ENCODE peak calls at places on chromosomes 4 and X, in four cellular contexts. L is nucleus accumbens, Z is astrocyte of the spinal cord, G is amygdala. N is an unnamed sample.

GRCh38 chr4:155060873-155061272 is 147.6 kb upstream of the NPY2R start:
- DNase-seq in L (no peak), Z (no peak), G (no peak), N (no peak)

GRCh38 chr4:71461422-71461821 is 122.6 kb downstream of the SLC4A4 start:
- DNase-seq in L (no peak), Z (no peak), G (no peak), N (no peak)

GRCh38 chr4:177100307-177100706 is 209.4 kb upstream of the NEIL3 start:
- DNase-seq in L (no peak), Z (no peak), G (no peak), N (no peak)

GRCh38 chr4:20839957-20840356 is 139.7 kb downstream of the PACRGL start:
- DNase-seq in L (no peak), Z (peak), G (no peak), N (no peak)

GRCh38 chr4:139711461-139711860 is 45.8 kb downstream of the MGST2 start:
- DNase-seq in L (no peak), Z (no peak), G (no peak), N (no peak)

GRCh38 chr4:113555868-113556267 is 205.7 kb downstream of the CAMK2D start:
- DNase-seq in L (no peak), Z (no peak), G (no peak), N (no peak)

GRCh38 chr4:26375589-26375988 is 54.8 kb downstream of the RBPJ start:
- DNase-seq in L (no peak), Z (no peak), G (no peak), N (no peak)

GRCh38 chrX:9873952-9874351 is 87.7 kb downstream of the SHROOM2 start:
- DNase-seq in L (no peak), Z (peak), G (no peak), N (peak)

GRCh38 chrX:15465896-15466651 is 27.1 kb downstream of the PIR start:
- DNase-seq in L (no peak), Z (no peak), G (no peak), N (no peak)

GRCh38 chrX:153794897-153795816 is 689 bp downstream of the SSR4 start:
- DNase-seq in L (no peak), Z (no peak), G (no peak), N (no peak)

GRCh38 chr4:142818009-142818408 is 28.1 kb downstream of the INPP4B start:
- DNase-seq in L (no peak), Z (peak), G (no peak), N (no peak)

GRCh38 chr4:101157415-101158135 is 189.8 kb downstream of the PPP3CA start:
- DNase-seq in L (no peak), Z (peak), G (no peak), N (no peak)

GRCh38 chr4:53461244-53461643 is 83.8 kb downstream of the FIP1L1 start:
- DNase-seq in L (no peak), Z (peak), G (no peak), N (no peak)

GRCh38 chr4:151091047-151091446 is 8.4 kb upstream of the RPS3A start:
- DNase-seq in L (no peak), Z (no peak), G (no peak), N (no peak)

GRCh38 chrX:17812763-17813162 is 48.3 kb downstream of the RAI2 start:
- DNase-seq in L (no peak), Z (no peak), G (no peak), N (no peak)

GRCh38 chr4:74206088-74206826 is 48.3 kb downstream of the MTHFD2L start:
- DNase-seq in L (no peak), Z (peak), G (no peak), N (peak)

GRCh38 chr4:100929135-100929534 is 411.3 kb upstream of the EMCN start:
- DNase-seq in L (no peak), Z (no peak), G (no peak), N (no peak)

GRCh38 chrX:2967584-2967983 is 38.4 kb upstream of the ARSD start:
- DNase-seq in L (no peak), Z (no peak), G (no peak), N (no peak)

GRCh38 chr4:112857461-112857860 is 192.0 kb upstream of the ANK2 start:
- DNase-seq in L (no peak), Z (peak), G (no peak), N (no peak)